ENCODE peak calls at places on chromosomes 12 and 14, in ten cellular contexts. G is A549, I is endothelial cell of umbilical vein, D is neural progenitor cell, Q is SK-N-SH, Y is H9, W is IMR-90, J is OCI-LY7, R is HepG2, H is hepatocyte. K is an unnamed sample.

GRCh38 chr14:90319634-90320541 is 11.9 kb downstream of the NRDE2 start:
- DNase-seq in G (no peak), D (no peak), J (no peak), R (no peak), Q (no peak), I (no peak), Y (no peak), H (no peak), W (no peak), K (no peak)

GRCh38 chr12:52121848-52122838 is 42.6 kb downstream of the SMIM41 start:
- DNase-seq in I (peak), D (peak), J (peak), G (peak), Y (peak), H (peak), Q (peak), R (no peak), W (peak), K (no peak)

GRCh38 chr14:24699052-24699451 is 65.1 kb upstream of the GZMB start:
- DNase-seq in R (no peak), J (peak), G (no peak), Q (no peak), H (no peak), I (no peak), D (no peak), W (no peak), Y (no peak), K (no peak)

GRCh38 chr14:75450381-75451276 is 22.8 kb downstream of the JDP2 start:
- DNase-seq in J (no peak), D (no peak), Q (no peak), I (peak), H (peak), G (no peak), R (peak), Y (no peak), W (peak), K (peak)

GRCh38 chr14:23154876-23155587 is 28.4 kb downstream of the SLC7A8 start:
- DNase-seq in H (peak), Q (no peak), W (peak), J (no peak), G (no peak), R (no peak), I (peak), Y (peak), D (peak), K (peak)

GRCh38 chr12:101018540-101018939 is 191.5 kb downstream of the SLC5A8 start:
- DNase-seq in G (peak), I (peak), W (peak), Y (no peak), H (peak), Q (no peak), D (no peak), J (no peak), R (peak), K (peak)

GRCh38 chr12:51399893-51400292 is 8.7 kb upstream of the GALNT6 start:
- DNase-seq in I (no peak), Y (peak), J (no peak), D (no peak), W (no peak), Q (no peak), H (peak), R (peak), G (no peak), K (no peak)

GRCh38 chr12:76375470-76375869 is 27.3 kb upstream of the BBS10 start:
- DNase-seq in Y (no peak), W (peak), G (no peak), J (no peak), Q (no peak), D (no peak), H (no peak), R (peak), I (no peak), K (no peak)

GRCh38 chr14:69610859-69611263 is 535 bp upstream of the SUSD6 start:
- DNase-seq in G (no peak), W (no peak), D (peak), Q (peak), I (no peak), H (peak), J (no peak), R (no peak), Y (no peak), K (no peak)

GRCh38 chr12:80766897-80767296 is 50.2 kb downstream of the MYF5 start:
- DNase-seq in I (no peak), Q (no peak), J (peak), H (no peak), W (no peak), Y (no peak), G (no peak), D (no peak), R (no peak), K (no peak)

GRCh38 chr12:24838531-24838950 is 110.4 kb downstream of the BCAT1 start:
- DNase-seq in G (no peak), I (no peak), H (peak), Y (no peak), J (no peak), R (no peak), D (no peak), W (peak), Q (peak), K (peak)

GRCh38 chr12:20220339-20220738 is 148.0 kb upstream of the PDE3A start:
- DNase-seq in H (peak), Y (peak), R (no peak), Q (no peak), G (no peak), W (peak), J (peak), D (peak), I (peak), K (peak)

GRCh38 chr14:30125322-30125944 is 197.8 kb upstream of the PRKD1 start:
- DNase-seq in G (no peak), R (no peak), Y (no peak), W (no peak), H (no peak), Q (no peak), D (no peak), J (no peak), I (no peak), K (no peak)

GRCh38 chr12:27960822-27961221 is 11.7 kb downstream of the PTHLH start:
- DNase-seq in G (no peak), W (no peak), Y (no peak), R (no peak), Q (no peak), D (no peak), J (no peak), I (peak), H (no peak), K (no peak)

GRCh38 chr12:31491819-31492598 is 98.9 kb downstream of the DENND5B start:
- DNase-seq in W (peak), J (no peak), D (no peak), Y (no peak), I (peak), R (peak), G (peak), H (peak), Q (no peak), K (peak)

GRCh38 chr14:99667045-99667444 is 17.1 kb upstream of the CYP46A1 start:
- DNase-seq in H (no peak), J (no peak), W (no peak), G (no peak), R (no peak), Q (no peak), I (no peak), D (no peak), Y (no peak), K (no peak)
- TF ChIP-seq CTCF in H (no peak), J (no peak), W (no peak), G (no peak), R (no peak), Q (no peak), I (no peak), D (no peak), Y (no peak), K (no peak)

GRCh38 chr12:65899289-65899688 is 75.0 kb downstream of the HMGA2 start:
- DNase-seq in I (no peak), J (no peak), H (no peak), D (no peak), Q (no peak), R (no peak), Y (no peak), G (no peak), W (no peak), K (no peak)

GRCh38 chr12:65894624-65895023 is 70.3 kb downstream of the HMGA2 start:
- DNase-seq in G (no peak), W (no peak), Y (no peak), D (no peak), R (no peak), H (no peak), J (no peak), I (no peak), Q (no peak), K (no peak)

GRCh38 chr12:65895759-65896656 is 71.7 kb downstream of the HMGA2 start:
- DNase-seq in J (no peak), W (no peak), H (peak), D (peak), I (no peak), R (peak), Q (no peak), Y (peak), G (no peak), K (peak)

GRCh38 chr12:65895031-65895430 is 70.7 kb downstream of the HMGA2 start:
- DNase-seq in J (no peak), I (no peak), W (no peak), Q (no peak), G (no peak), H (no peak), D (no peak), R (no peak), Y (no peak), K (no peak)

DNA sequence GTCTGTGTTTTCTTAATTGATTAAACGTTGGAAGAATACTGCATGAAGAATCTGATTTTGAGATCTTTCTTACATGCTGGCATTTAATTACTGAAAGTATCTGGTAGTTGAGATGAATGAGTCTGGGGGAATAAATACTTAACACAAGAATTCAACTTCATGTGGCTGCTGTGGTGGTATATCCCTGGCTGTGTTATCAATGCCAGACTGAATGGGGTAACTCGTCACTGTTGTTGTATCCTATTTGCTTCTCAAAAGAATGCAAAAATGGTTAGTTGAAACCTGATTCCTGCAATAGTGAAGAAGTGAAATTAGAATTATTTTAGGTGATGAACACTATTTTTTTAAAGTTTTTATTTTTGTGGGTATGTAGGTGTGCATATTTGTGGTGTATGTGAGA is 72.5 kb downstream of the HMGA2 start:
- DNase-seq in W (no peak), I (no peak), Q (no peak), H (no peak), Y (no peak), D (no peak), R (no peak), G (no peak), J (no peak), K (no peak)
- H3K4me2 ChIP-seq in W (peak), I (no peak), Q (peak), H (peak), Y (peak), D (peak), R (peak), G (peak), J (no peak), K (peak)

DNA sequence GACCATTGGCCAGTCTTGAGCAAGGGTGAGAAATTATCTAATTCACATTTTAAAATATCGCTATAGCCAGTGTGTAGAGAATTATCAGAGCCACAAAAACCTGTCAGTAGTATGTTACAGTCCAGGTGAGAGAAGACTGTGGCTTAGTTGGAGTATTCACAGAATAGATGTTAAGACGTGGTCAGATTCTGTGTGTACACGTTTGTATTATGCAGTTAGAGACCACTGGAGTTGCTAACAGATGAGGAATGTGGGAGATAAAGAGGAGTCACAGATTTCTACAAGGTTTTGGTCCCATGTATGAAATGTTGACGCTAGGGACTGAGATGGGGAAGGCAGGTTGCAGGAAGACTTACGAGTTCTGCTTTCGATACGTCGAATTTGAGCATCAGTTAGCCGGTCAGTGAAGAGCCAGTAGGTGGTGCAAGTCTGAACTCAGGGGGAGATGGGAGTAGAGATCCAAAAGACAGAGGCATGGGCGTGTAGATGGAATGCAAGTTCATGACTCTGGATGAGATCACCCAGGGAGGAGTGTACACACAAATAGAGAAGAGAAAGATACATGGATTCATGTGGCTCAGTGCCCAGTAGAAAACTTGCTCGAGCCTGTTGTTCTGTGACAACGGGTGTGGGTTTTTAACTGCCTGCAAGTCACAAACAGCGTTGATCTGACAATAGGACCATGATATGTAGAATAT is 114.8 kb upstream of the FLRT2 start:
- DNase-seq in H (peak), W (peak), Q (no peak), G (peak), J (no peak), D (no peak), R (peak), Y (peak), I (peak), K (peak)
- TF ChIP-seq CTCF in H (peak), W (peak), Q (peak), G (peak), J (no peak), D (peak), R (peak), Y (peak), I (no peak), K (peak)

GRCh38 chr12:95605875-95606274 is 54.6 kb upstream of the USP44 start:
- DNase-seq in D (no peak), R (peak), J (no peak), I (peak), H (no peak), G (no peak), W (no peak), Q (no peak), Y (no peak), K (peak)

GRCh38 chr12:95607642-95608041 is 56.4 kb upstream of the USP44 start:
- DNase-seq in R (peak), G (no peak), W (no peak), I (peak), H (no peak), J (no peak), Q (no peak), D (no peak), Y (no peak), K (no peak)

GRCh38 chr12:95611676-95612309 is 60.5 kb upstream of the USP44 start:
- DNase-seq in Q (no peak), J (no peak), R (peak), Y (no peak), G (no peak), D (no peak), W (peak), I (peak), H (peak), K (peak)

GRCh38 chr12:95605087-95605486 is 53.8 kb upstream of the USP44 start:
- DNase-seq in H (no peak), Q (no peak), I (peak), D (no peak), Y (no peak), W (peak), J (no peak), R (no peak), G (no peak), K (peak)

GRCh38 chr12:95608252-95609033 is 57.2 kb upstream of the USP44 start:
- DNase-seq in R (peak), I (peak), W (peak), J (no peak), G (peak), Q (no peak), D (no peak), H (peak), Y (peak), K (peak)
- H3K4me2 ChIP-seq in R (no peak), I (peak), W (no peak), J (no peak), G (peak), Q (no peak), D (no peak), H (no peak), Y (peak), K (peak)

DNA sequence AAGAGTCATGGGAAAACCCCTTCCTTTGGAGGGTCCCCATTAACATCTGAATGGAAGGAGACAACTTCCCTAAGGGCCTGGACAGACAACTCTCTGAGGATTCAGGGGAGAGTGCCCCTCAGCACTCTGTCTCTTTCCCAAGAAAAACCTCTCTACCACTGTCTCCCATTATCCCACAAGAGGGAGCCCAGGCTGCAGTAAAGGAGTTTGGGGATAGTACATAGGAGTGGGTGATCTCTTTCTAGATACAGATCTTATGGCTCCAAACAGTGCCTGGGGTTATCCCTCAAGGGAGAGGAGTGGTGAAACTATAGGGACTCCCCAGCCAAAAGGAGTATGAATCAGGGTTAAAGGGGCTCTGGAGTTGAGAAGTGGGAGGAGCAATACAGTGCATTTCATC is 6.1 kb downstream of the WNT10B start:
- DNase-seq in Y (peak), H (no peak), D (peak), J (no peak), G (no peak), I (no peak), R (no peak), Q (peak), W (peak), K (no peak)
- TF ChIP-seq CTCF in Y (peak), H (peak), D (peak), J (no peak), G (peak), I (no peak), R (peak), Q (peak), W (peak), K (peak)

DNA sequence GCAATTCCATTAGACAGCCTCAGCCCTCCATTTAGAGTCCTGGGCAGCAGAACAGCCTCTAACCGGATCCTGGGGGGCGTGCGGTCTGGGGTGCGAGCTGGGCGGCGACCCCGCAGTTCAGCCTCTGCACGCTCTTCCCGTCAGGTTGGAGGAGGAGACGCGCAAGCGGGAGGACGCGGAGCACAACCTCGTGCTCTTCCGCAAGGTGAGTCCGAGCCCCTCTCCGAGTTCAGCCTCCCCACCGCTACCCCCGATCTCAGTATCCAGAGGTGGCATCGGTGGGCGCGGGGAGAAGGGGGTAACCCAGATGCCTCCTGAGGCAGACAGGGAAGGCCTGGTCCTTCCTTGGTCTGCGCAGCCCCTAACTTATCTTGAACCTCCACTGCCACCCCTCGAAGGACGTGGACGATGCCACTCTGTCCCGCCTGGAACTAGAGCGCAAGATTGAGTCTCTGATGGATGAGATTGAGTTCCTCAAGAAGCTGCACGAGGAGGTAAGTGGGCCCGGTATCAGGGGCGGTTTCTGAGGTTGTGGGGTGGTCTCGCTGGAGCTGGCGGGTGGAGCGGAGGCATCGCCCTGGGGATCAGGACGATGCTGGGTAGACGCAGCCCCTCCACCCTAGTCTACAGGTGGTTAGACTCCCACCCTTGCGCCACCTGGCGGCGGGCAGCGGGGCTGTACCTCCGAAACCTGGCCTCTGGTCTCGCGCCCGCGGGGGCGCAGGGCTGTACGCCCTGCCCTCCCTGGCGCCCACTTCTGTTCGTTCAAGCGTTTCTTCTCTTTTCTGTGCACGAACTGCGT is 1.3 kb downstream of the PRPH start:
- DNase-seq in I (no peak), Q (peak), D (peak), H (peak), W (no peak), R (peak), Y (peak), G (peak), J (peak), K (no peak)
- H3K4me2 ChIP-seq in I (no peak), Q (no peak), D (peak), H (peak), W (no peak), R (peak), Y (peak), G (peak), J (peak), K (peak)

K was measured in astrocyte.